ENCODE peak calls at places on chromosomes 6 and 20, in eight cellular contexts. W, Q, A, C, R, D, S and K are unnamed samples.

GRCh38 chr6:35213161-35213823 is 464 bp upstream of the SCUBE3 start:
- DNase-seq in W (no peak), Q (peak; percentile 87), A (peak; percentile 82), C (no peak), R (no peak), D (no peak), S (no peak), K (peak; percentile 39)

GRCh38 chr6:163083141-163083540 is 331.4 kb upstream of the QKI start:
- DNase-seq in W (no peak), Q (no peak), A (no peak), C (no peak), R (no peak), D (no peak), S (no peak), K (no peak)

GRCh38 chr6:36120979-36121706 is 9.2 kb upstream of the MAPK13 start:
- DNase-seq in W (peak; percentile 29), Q (no peak), A (no peak), C (peak; percentile 44), R (peak; percentile 10), D (peak; percentile 72), S (no peak), K (no peak)

GRCh38 chr20:64077876-64078551 is 1.3 kb downstream of the RGS19 start:
- DNase-seq in W (peak; percentile 38), Q (no peak), A (no peak), C (no peak), R (no peak), D (no peak), S (no peak), K (no peak)

GRCh38 chr6:36699290-36699689 is 1.7 kb downstream of the RAB44 start:
- DNase-seq in W (no peak), Q (no peak), A (peak; percentile 49), C (no peak), R (no peak), D (no peak), S (no peak), K (no peak)

GRCh38 chr20:57231951-57232428 is 34.5 kb downstream of the BMP7 start:
- DNase-seq in W (no peak), Q (no peak), A (no peak), C (no peak), R (no peak), D (no peak), S (no peak), K (no peak)

GRCh38 chr20:48760403-48760889 is 67.4 kb downstream of the PREX1 start:
- DNase-seq in W (peak; percentile 63), Q (no peak), A (no peak), C (peak; percentile 33), R (no peak), D (peak; percentile 89), S (no peak), K (no peak)

GRCh38 chr20:15582146-15582776 is 991.0 kb downstream of the KIF16B start:
- DNase-seq in W (no peak), Q (no peak), A (no peak), C (no peak), R (no peak), D (peak; percentile 67), S (no peak), K (no peak)

GRCh38 chr6:73309784-73310502 is 44.1 kb downstream of the DPPA5 start:
- DNase-seq in W (no peak), Q (peak; percentile 83), A (peak; percentile 86), C (peak; percentile 51), R (peak; percentile 29), D (peak; percentile 74), S (peak; percentile 49), K (peak; percentile 63)

GRCh38 chr6:111846061-111846460 is 27.2 kb downstream of the FYN start:
- DNase-seq in W (no peak), Q (no peak), A (no peak), C (no peak), R (no peak), D (no peak), S (no peak), K (no peak)

GRCh38 chr6:140806431-140806830 is 1326.3 kb upstream of the GJE1 start:
- DNase-seq in W (no peak), Q (no peak), A (no peak), C (no peak), R (no peak), D (peak; percentile 48), S (no peak), K (no peak)

GRCh38 chr6:20020526-20020925 is 183.4 kb downstream of the ID4 start:
- DNase-seq in W (no peak), Q (no peak), A (no peak), C (no peak), R (no peak), D (no peak), S (no peak), K (no peak)